ENCODE peak calls at places on chromosomes 13 and 19, in nine cellular contexts. Z, Y, Q, M, E, T, R, J and A are unnamed samples.

GRCh38 chr19:40270362-40271089 is 14.6 kb downstream of the AKT2 start:
- DNase-seq in Z (no peak), Y (no peak), Q (peak), M (no peak), E (no peak), T (no peak), R (no peak), J (no peak), A (no peak)

GRCh38 chr19:50836543-50837195 is 3.3 kb upstream of the KLK15 start:
- DNase-seq in Z (no peak), Y (no peak), Q (peak), M (no peak), E (no peak), T (peak), R (no peak), J (no peak), A (no peak)

GRCh38 chr13:36131931-36132297 is 732 bp upstream of the DCLK1 start:
- DNase-seq in Z (peak), Y (peak), Q (no peak), M (peak), E (no peak), T (no peak), R (no peak), J (peak), A (peak)

GRCh38 chr19:51108805-51109146 is 567 bp upstream of the CTU1 start:
- DNase-seq in Z (no peak), Y (no peak), Q (no peak), M (no peak), E (no peak), T (no peak), R (no peak), J (no peak), A (no peak)

GRCh38 chr19:6219592-6220290 is 60.0 kb downstream of the MLLT1 start:
- DNase-seq in Z (no peak), Y (no peak), Q (no peak), M (no peak), E (no peak), T (no peak), R (no peak), J (no peak), A (no peak)

GRCh38 chr19:11460207-11460606 is 20.6 kb downstream of the ELAVL3 start:
- DNase-seq in Z (no peak), Y (no peak), Q (peak), M (no peak), E (no peak), T (no peak), R (no peak), J (no peak), A (no peak)

GRCh38 chr13:47287291-47287751 is 390.5 kb upstream of the HTR2A start:
- DNase-seq in Z (peak), Y (no peak), Q (no peak), M (no peak), E (no peak), T (no peak), R (no peak), J (peak), A (no peak)

GRCh38 chr19:53953383-53953782 is 9.4 kb upstream of the CACNG8 start:
- DNase-seq in Z (no peak), Y (no peak), Q (no peak), M (no peak), E (no peak), T (no peak), R (no peak), J (no peak), A (no peak)

GRCh38 chr13:70544706-70545105 is 436.5 kb upstream of the KLHL1 start:
- DNase-seq in Z (no peak), Y (no peak), Q (no peak), M (no peak), E (no peak), T (no peak), R (no peak), J (no peak), A (no peak)

GRCh38 chr19:38509027-38509426 is 75.5 kb downstream of the RYR1 start:
- DNase-seq in Z (no peak), Y (no peak), Q (no peak), M (no peak), E (no peak), T (no peak), R (no peak), J (no peak), A (no peak)

GRCh38 chr19:50412419-50412818 is 6.3 kb upstream of the SPIB start:
- DNase-seq in Z (no peak), Y (no peak), Q (no peak), M (no peak), E (no peak), T (no peak), R (no peak), J (no peak), A (no peak)

GRCh38 chr19:45814166-45814780 is 835 bp downstream of the RSPH6A start:
- DNase-seq in Z (no peak), Y (no peak), Q (no peak), M (no peak), E (no peak), T (no peak), R (no peak), J (no peak), A (no peak)

GRCh38 chr19:49019242-49019932 is 2.5 kb upstream of the LHB start:
- DNase-seq in Z (peak), Y (peak), Q (peak), M (peak), E (no peak), T (peak), R (peak), J (no peak), A (no peak)

GRCh38 chr19:53520163-53520546 is 17.8 kb upstream of the ZNF331 start:
- DNase-seq in Z (no peak), Y (no peak), Q (no peak), M (no peak), E (no peak), T (no peak), R (no peak), J (no peak), A (no peak)

GRCh38 chr13:53017433-53017970 is 11.1 kb upstream of the OLFM4 start:
- DNase-seq in Z (no peak), Y (no peak), Q (no peak), M (no peak), E (no peak), T (no peak), R (no peak), J (no peak), A (no peak)

GRCh38 chr13:111095031-111095840 is 19.9 kb upstream of the ARHGEF7 start:
- DNase-seq in Z (no peak), Y (no peak), Q (no peak), M (no peak), E (no peak), T (no peak), R (no peak), J (no peak), A (no peak)

GRCh38 chr13:111095911-111096501 is 19.1 kb upstream of the ARHGEF7 start:
- DNase-seq in Z (no peak), Y (no peak), Q (no peak), M (no peak), E (no peak), T (no peak), R (no peak), J (no peak), A (no peak)

GRCh38 chr13:111092685-111093084 is 22.4 kb upstream of the ARHGEF7 start:
- DNase-seq in Z (no peak), Y (no peak), Q (no peak), M (no peak), E (no peak), T (no peak), R (no peak), J (no peak), A (no peak)

GRCh38 chr13:111093136-111093535 is 22.0 kb upstream of the ARHGEF7 start:
- DNase-seq in Z (no peak), Y (no peak), Q (no peak), M (no peak), E (no peak), T (no peak), R (no peak), J (no peak), A (no peak)

DNA sequence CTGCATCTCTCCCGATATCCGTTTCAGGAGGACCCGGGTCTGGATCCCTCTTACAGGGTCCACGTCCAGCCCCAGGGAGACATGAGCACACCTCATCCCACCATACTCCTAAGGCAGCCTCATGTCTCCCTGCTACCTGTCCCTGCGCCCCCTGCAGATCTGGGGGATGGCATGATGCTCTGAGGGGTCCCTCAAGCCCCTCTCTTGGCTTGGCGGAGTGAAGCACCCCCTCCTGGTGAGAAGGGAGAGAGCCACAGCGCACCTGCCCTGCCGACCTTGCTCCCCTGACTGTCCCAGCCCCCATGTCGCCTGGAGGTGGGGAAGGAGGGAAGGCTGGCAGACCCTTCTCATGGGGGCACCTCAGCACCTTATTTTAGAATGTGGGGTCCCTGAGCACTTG is 21.5 kb upstream of the ARHGEF7 start:
- DNase-seq in Z (no peak), Y (no peak), Q (peak), M (no peak), E (no peak), T (no peak), R (no peak), J (no peak), A (no peak)
- TF ChIP-seq CTCF in Z (no peak), Y (no peak), Q (no peak), M (no peak), E (no peak), T (no peak), R (no peak), J (no peak), A (no peak)

DNA sequence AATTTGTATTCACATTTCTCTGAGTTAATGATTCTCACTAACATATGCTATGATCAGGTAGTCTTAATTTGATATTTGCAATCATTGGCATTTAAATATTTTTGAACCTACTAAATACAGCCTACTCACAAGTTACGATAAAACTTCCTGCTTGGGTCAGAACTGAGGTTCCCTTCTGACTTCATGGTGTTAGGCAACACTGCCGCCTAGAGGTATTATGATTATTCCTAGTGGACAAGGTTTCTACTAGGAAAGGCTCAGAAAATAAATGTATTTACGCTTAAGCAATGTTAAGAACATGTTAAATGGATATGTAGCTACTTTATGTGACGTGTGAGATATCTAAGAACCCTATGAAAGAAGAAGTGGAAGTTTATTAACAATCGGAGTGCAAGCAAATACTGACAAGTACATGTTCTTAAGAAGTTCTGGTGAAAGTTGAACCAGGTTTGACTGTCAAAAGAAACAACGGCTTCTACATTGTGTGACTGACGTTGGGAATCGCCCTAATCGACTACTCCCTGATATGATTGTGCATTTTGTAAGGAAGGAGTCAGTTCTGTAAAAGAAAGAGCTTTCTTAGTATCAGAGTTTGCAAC is 1395.8 kb downstream of the SLITRK5 start:
- DNase-seq in Z (no peak), Y (peak), Q (peak), M (no peak), E (peak), T (peak), R (peak), J (peak), A (no peak)
- TF ChIP-seq CTCF in Z (no peak), Y (peak), Q (peak), M (peak), E (peak), T (peak), R (peak), J (peak), A (peak)

GRCh38 chr13:87810920-87811344 is 139.8 kb downstream of the SLITRK5 start:
- DNase-seq in Z (no peak), Y (no peak), Q (no peak), M (no peak), E (no peak), T (no peak), R (no peak), J (no peak), A (no peak)

GRCh38 chr13:87814444-87814843 is 143.3 kb downstream of the SLITRK5 start:
- DNase-seq in Z (no peak), Y (no peak), Q (no peak), M (no peak), E (no peak), T (no peak), R (no peak), J (no peak), A (no peak)

DNA sequence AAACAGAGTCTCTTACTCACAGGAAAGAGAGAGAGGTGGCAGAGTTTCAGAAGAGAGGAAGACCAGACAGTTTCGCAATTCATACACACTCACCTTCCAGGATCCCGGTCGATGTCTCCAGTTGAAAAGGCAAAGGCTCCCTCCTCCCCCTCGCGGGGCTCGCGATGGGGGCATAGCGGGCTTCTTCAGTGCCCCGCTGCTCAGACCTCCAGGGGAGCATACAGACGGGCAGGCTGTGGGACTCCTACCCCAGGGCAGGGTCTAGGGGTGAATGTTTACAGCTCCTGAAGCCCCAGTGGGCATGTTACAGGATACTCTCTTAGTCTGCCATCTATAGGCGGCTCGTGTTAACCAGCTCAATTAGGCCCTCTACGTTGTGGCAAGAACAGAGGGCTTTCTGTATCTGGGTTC is 139.2 kb downstream of the SLITRK5 start:
- DNase-seq in Z (no peak), Y (no peak), Q (peak), M (no peak), E (no peak), T (no peak), R (no peak), J (no peak), A (no peak)
- TF ChIP-seq CTCF in Z (no peak), Y (no peak), Q (no peak), M (no peak), E (no peak), T (no peak), R (no peak), J (no peak), A (no peak)

DNA sequence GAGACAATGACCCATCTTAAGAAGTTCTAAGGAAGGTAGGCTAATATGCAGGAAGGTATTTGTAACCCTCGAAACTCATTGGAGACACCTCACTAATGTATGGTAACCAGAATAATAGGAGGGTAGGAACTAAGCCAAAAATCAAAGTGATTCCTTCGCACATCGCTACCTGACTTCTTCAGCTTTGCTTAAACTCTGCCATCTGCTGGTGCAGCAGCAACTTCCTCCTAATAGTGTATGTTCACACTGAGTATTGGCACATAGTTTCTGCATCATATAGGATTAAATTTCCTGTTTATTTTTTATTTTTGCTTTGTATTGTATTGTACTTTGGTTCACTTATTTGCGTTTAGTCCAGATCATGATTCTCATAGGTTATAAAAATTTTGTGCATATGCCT is 676.2 kb downstream of the GPC5 start:
- DNase-seq in Z (no peak), Y (no peak), Q (peak), M (no peak), E (no peak), T (no peak), R (peak), J (no peak), A (no peak)
- TF ChIP-seq CTCF in Z (no peak), Y (no peak), Q (peak), M (peak), E (peak), T (peak), R (no peak), J (no peak), A (no peak)

GRCh38 chr13:44718467-44718866 is 142.3 kb upstream of the TSC22D1 start:
- DNase-seq in Z (no peak), Y (no peak), Q (no peak), M (no peak), E (no peak), T (no peak), R (no peak), J (no peak), A (no peak)

GRCh38 chr13:44710576-44710975 is 134.4 kb upstream of the TSC22D1 start:
- DNase-seq in Z (peak), Y (no peak), Q (no peak), M (no peak), E (peak), T (peak), R (no peak), J (peak), A (peak)

GRCh38 chr13:44719857-44720671 is 143.9 kb upstream of the TSC22D1 start:
- DNase-seq in Z (peak), Y (no peak), Q (no peak), M (peak), E (peak), T (no peak), R (no peak), J (peak), A (peak)

GRCh38 chr13:44713793-44714469 is 137.8 kb upstream of the TSC22D1 start:
- DNase-seq in Z (peak), Y (no peak), Q (no peak), M (no peak), E (peak), T (no peak), R (no peak), J (peak), A (peak)

GRCh38 chr13:44715287-44716224 is 139.4 kb upstream of the TSC22D1 start:
- DNase-seq in Z (peak), Y (no peak), Q (no peak), M (no peak), E (no peak), T (no peak), R (no peak), J (peak), A (no peak)
- TF ChIP-seq CTCF in Z (no peak), Y (no peak), Q (no peak), M (no peak), E (no peak), T (no peak), R (no peak), J (no peak), A (no peak)

DNA sequence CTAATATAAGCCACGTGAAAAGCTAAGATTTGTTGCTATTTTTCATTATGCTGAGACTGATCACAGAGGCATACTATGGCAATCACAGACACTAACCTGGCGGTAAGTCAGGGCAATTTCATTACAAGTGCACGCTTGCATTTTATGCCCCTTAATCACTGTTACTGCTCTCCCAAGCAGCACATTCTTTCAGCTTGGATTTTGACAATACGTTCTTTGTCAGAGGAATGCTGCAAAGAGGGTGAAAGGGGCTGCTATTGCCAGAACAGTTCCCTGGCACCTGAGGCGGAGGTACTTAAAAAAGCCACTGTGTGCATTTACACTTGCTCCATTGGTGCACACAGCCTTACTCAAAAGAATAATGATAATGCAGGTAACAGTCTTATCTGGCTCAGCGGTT is 346.6 kb downstream of the RFC3 start:
- DNase-seq in Z (no peak), Y (no peak), Q (no peak), M (no peak), E (peak), T (no peak), R (no peak), J (no peak), A (no peak)
- TF ChIP-seq CTCF in Z (no peak), Y (no peak), Q (no peak), M (no peak), E (no peak), T (no peak), R (no peak), J (no peak), A (no peak)

GRCh38 chr13:110991991-110992508 is 77.2 kb upstream of the ANKRD10 start:
- DNase-seq in Z (no peak), Y (no peak), Q (no peak), M (no peak), E (no peak), T (no peak), R (no peak), J (no peak), A (no peak)
- TF ChIP-seq CTCF in Z (no peak), Y (no peak), Q (no peak), M (no peak), E (no peak), T (no peak), R (no peak), J (no peak), A (no peak)

GRCh38 chr13:110073982-110074381 is 233.0 kb downstream of the COL4A1 start:
- DNase-seq in Z (no peak), Y (no peak), Q (no peak), M (no peak), E (no peak), T (no peak), R (no peak), J (no peak), A (no peak)
- TF ChIP-seq CTCF in Z (no peak), Y (no peak), Q (no peak), M (no peak), E (no peak), T (no peak), R (no peak), J (peak), A (no peak)